ENCODE peak calls at places on chromosomes 1 and 21, in six cellular contexts. Y is uterus; Z is mucosa of gallbladder; V is H54; K is left ventricle myocardium superior; D is stimulated activated effector memory CD8-positive, alpha-beta T cell treated with anti-CD3 and anti-CD28 coated beads, Interleukin-12 subunit alpha, Interleukin-12 subunit beta, amount 100 ng/mL, for 72 hours. C is an unnamed sample.

GRCh38 chr1:86788300-86789206 is 84.2 kb downstream of the SH3GLB1 start:
- DNase-seq in Y (no peak), Z (no peak), V (no peak), K (peak), D (no peak), C (no peak)

GRCh38 chr1:113058861-113059441 is 14.0 kb upstream of the LRIG2 start:
- DNase-seq in Y (no peak), Z (no peak), V (no peak), K (no peak), D (no peak), C (no peak)

GRCh38 chr1:156813750-156814570 is 2.7 kb downstream of the SH2D2A start:
- DNase-seq in Y (peak), Z (peak), V (no peak), K (peak), D (peak), C (peak)

GRCh38 chr21:45543371-45543709 is 1.1 kb upstream of the SLC19A1 start:
- DNase-seq in Y (peak), Z (no peak), V (no peak), K (peak), D (peak), C (no peak)

GRCh38 chr1:86419277-86419903 is 4.6 kb upstream of the CLCA2 start:
- DNase-seq in Y (no peak), Z (no peak), V (no peak), K (no peak), D (no peak), C (no peak)

GRCh38 chr1:4267381-4268261 is 367.5 kb upstream of the C1orf174 start:
- DNase-seq in Y (no peak), Z (peak), V (no peak), K (no peak), D (no peak), C (no peak)

GRCh38 chr1:169779970-169780369 is 14.7 kb downstream of the METTL18 start:
- DNase-seq in Y (no peak), Z (no peak), V (peak), K (no peak), D (no peak), C (no peak)

GRCh38 chr1:33903210-33903589 is 39.3 kb downstream of the HMGB4 start:
- DNase-seq in Y (no peak), Z (no peak), V (no peak), K (no peak), D (no peak), C (no peak)

GRCh38 chr1:22259581-22260282 is 116.8 kb upstream of the WNT4 start:
- DNase-seq in Y (no peak), Z (peak), V (no peak), K (no peak), D (no peak), C (no peak)

GRCh38 chr21:34705032-34705431 is 36.2 kb downstream of the CLIC6 start:
- DNase-seq in Y (peak), Z (no peak), V (no peak), K (no peak), D (no peak), C (no peak)

GRCh38 chr1:19179597-19180271 is 30.3 kb downstream of the UBR4 start:
- DNase-seq in Y (no peak), Z (peak), V (no peak), K (no peak), D (no peak), C (no peak)

GRCh38 chr1:10664251-10664650 is 132.2 kb downstream of the CASZ1 start:
- DNase-seq in Y (no peak), Z (no peak), V (no peak), K (peak), D (no peak), C (no peak)

GRCh38 chr1:236351875-236352573 is 42.1 kb upstream of the EDARADD start:
- DNase-seq in Y (no peak), Z (no peak), V (no peak), K (no peak), D (no peak), C (no peak)

GRCh38 chr1:21511579-21512522 is 2.6 kb downstream of the ALPL start:
- DNase-seq in Y (no peak), Z (peak), V (peak), K (peak), D (no peak), C (peak)

GRCh38 chr1:68175621-68176398 is 56.5 kb downstream of the WLS start:
- DNase-seq in Y (no peak), Z (peak), V (no peak), K (no peak), D (no peak), C (no peak)

GRCh38 chr1:30688920-30689794 is 34.2 kb downstream of the MATN1 start:
- DNase-seq in Y (no peak), Z (no peak), V (no peak), K (no peak), D (no peak), C (no peak)

GRCh38 chr1:210252621-210253041 is 20.0 kb downstream of the SERTAD4 start:
- DNase-seq in Y (no peak), Z (peak), V (no peak), K (peak), D (no peak), C (peak)

GRCh38 chr1:31696246-31696645 is 7.6 kb downstream of the COL16A1 start:
- DNase-seq in Y (no peak), Z (peak), V (peak), K (peak), D (no peak), C (no peak)

GRCh38 chr1:246617156-246617555 is 50.9 kb downstream of the CNST start:
- DNase-seq in Y (no peak), Z (no peak), V (no peak), K (no peak), D (no peak), C (no peak)

GRCh38 chr1:23273450-23274133 is 56.3 kb upstream of the HTR1D start:
- DNase-seq in Y (no peak), Z (no peak), V (peak), K (no peak), D (no peak), C (no peak)

GRCh38 chr1:113321761-113322387 is 68.4 kb upstream of the MAGI3 start:
- DNase-seq in Y (no peak), Z (no peak), V (no peak), K (no peak), D (no peak), C (no peak)

GRCh38 chr1:152228831-152229230 is 4.8 kb upstream of the HRNR start:
- DNase-seq in Y (no peak), Z (no peak), V (no peak), K (no peak), D (no peak), C (no peak)

GRCh38 chr1:216293673-216294072 is 129.6 kb downstream of the USH2A start:
- DNase-seq in Y (no peak), Z (no peak), V (no peak), K (no peak), D (no peak), C (no peak)

GRCh38 chr1:9136925-9137324 is 8.0 kb upstream of the GPR157 start:
- DNase-seq in Y (no peak), Z (no peak), V (no peak), K (no peak), D (no peak), C (no peak)

GRCh38 chr1:172654535-172654934 is 4.4 kb upstream of the FASLG start:
- DNase-seq in Y (no peak), Z (no peak), V (peak), K (no peak), D (no peak), C (no peak)

GRCh38 chr21:26732442-26733221 is 112.6 kb downstream of the ADAMTS1 start:
- DNase-seq in Y (peak), Z (peak), V (peak), K (peak), D (no peak), C (peak)

GRCh38 chr1:26582836-26583460 is 53.4 kb downstream of the RPS6KA1 start:
- DNase-seq in Y (no peak), Z (no peak), V (no peak), K (no peak), D (peak), C (peak)

GRCh38 chr1:5973771-5974170 is 18.5 kb downstream of the NPHP4 start:
- DNase-seq in Y (no peak), Z (no peak), V (no peak), K (no peak), D (no peak), C (no peak)

GRCh38 chr1:229466887-229467286 is 33.0 kb upstream of the ACTA1 start:
- DNase-seq in Y (no peak), Z (no peak), V (no peak), K (no peak), D (no peak), C (no peak)

GRCh38 chr1:1430114-1430982 is 5.1 kb upstream of the VWA1 start:
- DNase-seq in Y (peak), Z (peak), V (peak), K (peak), D (no peak), C (peak)

GRCh38 chr1:32247452-32247851 is 430 bp downstream of the FAM167B start:
- DNase-seq in Y (no peak), Z (no peak), V (no peak), K (peak), D (no peak), C (no peak)

GRCh38 chr1:176705585-176705984 is 242.6 kb downstream of the PAPPA2 start:
- DNase-seq in Y (no peak), Z (no peak), V (no peak), K (no peak), D (no peak), C (no peak)

GRCh38 chr1:153428073-153428638 is 11.8 kb downstream of the S100A7A start:
- DNase-seq in Y (no peak), Z (no peak), V (no peak), K (no peak), D (no peak), C (no peak)

GRCh38 chr21:27390384-27390783 is 423.5 kb upstream of the ADAMTS5 start:
- DNase-seq in Y (no peak), Z (no peak), V (no peak), K (no peak), D (no peak), C (no peak)

C was measured in heart right ventricle.